ENCODE peak calls at places on chromosomes 16 and 17, in nine cellular contexts. One of them, this sample, is unnamed.
A peak's percentile ranks its signal among the peaks of the same experiment; 100 is the strongest.

GRCh38 chr16:82671743-82672142 is 45.0 kb downstream of the CDH13 start:
- DNase-seq in A549: no peak
- DNase-seq in ascending aorta: no peak
- DNase-seq in lower leg skin: no peak
- DNase-seq in bronchial epithelial cell: no peak
- DNase-seq in HFFc6: no peak
- DNase-seq in dorsolateral prefrontal cortex: peak; percentile 42
- DNase-seq in suprapubic skin: no peak
- DNase-seq in mesothelial cell of epicardium: no peak
- DNase-seq in this sample: peak; percentile 45

GRCh38 chr16:4392382-4393242 is 21.0 kb downstream of the VASN start:
- DNase-seq in lower leg skin: no peak
- DNase-seq in dorsolateral prefrontal cortex: no peak
- DNase-seq in suprapubic skin: no peak
- DNase-seq in mesothelial cell of epicardium: peak; percentile 83
- DNase-seq in HFFc6: peak; percentile 74
- DNase-seq in bronchial epithelial cell: peak; percentile 62
- DNase-seq in ascending aorta: no peak
- DNase-seq in A549: no peak
- DNase-seq in this sample: no peak

GRCh38 chr17:57924677-57925076 is 30.5 kb downstream of the CUEDC1 start:
- DNase-seq in A549: no peak
- DNase-seq in suprapubic skin: no peak
- DNase-seq in HFFc6: no peak
- DNase-seq in bronchial epithelial cell: no peak
- DNase-seq in ascending aorta: no peak
- DNase-seq in lower leg skin: no peak
- DNase-seq in dorsolateral prefrontal cortex: no peak
- DNase-seq in mesothelial cell of epicardium: no peak
- DNase-seq in this sample: no peak

GRCh38 chr17:15966183-15966878 is 21.4 kb downstream of the ADORA2B start:
- DNase-seq in HFFc6: no peak
- DNase-seq in lower leg skin: no peak
- DNase-seq in mesothelial cell of epicardium: no peak
- DNase-seq in suprapubic skin: no peak
- DNase-seq in ascending aorta: no peak
- DNase-seq in A549: no peak
- DNase-seq in dorsolateral prefrontal cortex: no peak
- DNase-seq in bronchial epithelial cell: peak; percentile 42
- DNase-seq in this sample: no peak

GRCh38 chr17:61619953-61620352 is 28.9 kb upstream of the NACA2 start:
- DNase-seq in suprapubic skin: no peak
- DNase-seq in A549: no peak
- DNase-seq in mesothelial cell of epicardium: no peak
- DNase-seq in ascending aorta: no peak
- DNase-seq in bronchial epithelial cell: no peak
- DNase-seq in dorsolateral prefrontal cortex: no peak
- DNase-seq in HFFc6: no peak
- DNase-seq in lower leg skin: no peak
- DNase-seq in this sample: no peak

GRCh38 chr16:47064775-47065174 is 79.0 kb downstream of the NETO2 start:
- DNase-seq in mesothelial cell of epicardium: no peak
- DNase-seq in suprapubic skin: no peak
- DNase-seq in ascending aorta: no peak
- DNase-seq in lower leg skin: no peak
- DNase-seq in HFFc6: no peak
- DNase-seq in A549: no peak
- DNase-seq in bronchial epithelial cell: no peak
- DNase-seq in dorsolateral prefrontal cortex: no peak
- DNase-seq in this sample: no peak

GRCh38 chr17:27541326-27542023 is 85.2 kb downstream of the KSR1 start:
- DNase-seq in dorsolateral prefrontal cortex: no peak
- DNase-seq in A549: no peak
- DNase-seq in suprapubic skin: no peak
- DNase-seq in mesothelial cell of epicardium: no peak
- DNase-seq in bronchial epithelial cell: no peak
- DNase-seq in ascending aorta: no peak
- DNase-seq in lower leg skin: no peak
- DNase-seq in HFFc6: no peak
- DNase-seq in this sample: no peak

GRCh38 chr17:61449707-61450640 is 2.2 kb upstream of the TBX4 start:
- DNase-seq in HFFc6: no peak
- DNase-seq in dorsolateral prefrontal cortex: no peak
- DNase-seq in mesothelial cell of epicardium: no peak
- DNase-seq in suprapubic skin: no peak
- DNase-seq in bronchial epithelial cell: no peak
- DNase-seq in ascending aorta: no peak
- DNase-seq in A549: no peak
- DNase-seq in lower leg skin: no peak
- DNase-seq in this sample: no peak

GRCh38 chr16:87724490-87725291 is 41.1 kb downstream of the KLHDC4 start:
- DNase-seq in ascending aorta: no peak
- DNase-seq in bronchial epithelial cell: no peak
- DNase-seq in dorsolateral prefrontal cortex: no peak
- DNase-seq in mesothelial cell of epicardium: no peak
- DNase-seq in suprapubic skin: no peak
- DNase-seq in A549: no peak
- DNase-seq in lower leg skin: no peak
- DNase-seq in HFFc6: no peak
- DNase-seq in this sample: peak; percentile 76

GRCh38 chr17:75808905-75809621 is 24.5 kb downstream of the UNK start:
- DNase-seq in suprapubic skin: no peak
- DNase-seq in A549: no peak
- DNase-seq in dorsolateral prefrontal cortex: no peak
- DNase-seq in lower leg skin: peak; percentile 95
- DNase-seq in bronchial epithelial cell: no peak
- DNase-seq in HFFc6: no peak
- DNase-seq in mesothelial cell of epicardium: no peak
- DNase-seq in ascending aorta: no peak
- DNase-seq in this sample: peak; percentile 55

GRCh38 chr17:27386206-27387075 is 69.8 kb upstream of the KSR1 start:
- DNase-seq in A549: no peak
- DNase-seq in mesothelial cell of epicardium: no peak
- DNase-seq in ascending aorta: no peak
- DNase-seq in bronchial epithelial cell: no peak
- DNase-seq in HFFc6: no peak
- DNase-seq in suprapubic skin: peak; percentile 61
- DNase-seq in dorsolateral prefrontal cortex: no peak
- DNase-seq in lower leg skin: peak; percentile 79
- DNase-seq in this sample: no peak

GRCh38 chr16:64397042-64397441 is 724.8 kb downstream of the CDH11 start:
- DNase-seq in A549: no peak
- DNase-seq in HFFc6: no peak
- DNase-seq in mesothelial cell of epicardium: no peak
- DNase-seq in dorsolateral prefrontal cortex: no peak
- DNase-seq in suprapubic skin: no peak
- DNase-seq in ascending aorta: no peak
- DNase-seq in bronchial epithelial cell: peak; percentile 47
- DNase-seq in lower leg skin: no peak
- DNase-seq in this sample: no peak

GRCh38 chr16:57235128-57236092 is 9.6 kb upstream of the ARL2BP start:
- DNase-seq in suprapubic skin: no peak
- DNase-seq in dorsolateral prefrontal cortex: no peak
- DNase-seq in A549: no peak
- DNase-seq in bronchial epithelial cell: peak; percentile 49
- DNase-seq in lower leg skin: no peak
- DNase-seq in HFFc6: peak; percentile 53
- DNase-seq in mesothelial cell of epicardium: no peak
- DNase-seq in ascending aorta: no peak
- DNase-seq in this sample: peak; percentile 44

GRCh38 chr16:27867122-27868110 is 196.1 kb downstream of the GSG1L start:
- DNase-seq in dorsolateral prefrontal cortex: peak; percentile 67
- DNase-seq in ascending aorta: no peak
- DNase-seq in lower leg skin: no peak
- DNase-seq in HFFc6: peak; percentile 77
- DNase-seq in A549: peak; percentile 56
- DNase-seq in mesothelial cell of epicardium: peak; percentile 71
- DNase-seq in bronchial epithelial cell: peak; percentile 5
- DNase-seq in suprapubic skin: no peak
- DNase-seq in this sample: peak; percentile 83

DNA sequence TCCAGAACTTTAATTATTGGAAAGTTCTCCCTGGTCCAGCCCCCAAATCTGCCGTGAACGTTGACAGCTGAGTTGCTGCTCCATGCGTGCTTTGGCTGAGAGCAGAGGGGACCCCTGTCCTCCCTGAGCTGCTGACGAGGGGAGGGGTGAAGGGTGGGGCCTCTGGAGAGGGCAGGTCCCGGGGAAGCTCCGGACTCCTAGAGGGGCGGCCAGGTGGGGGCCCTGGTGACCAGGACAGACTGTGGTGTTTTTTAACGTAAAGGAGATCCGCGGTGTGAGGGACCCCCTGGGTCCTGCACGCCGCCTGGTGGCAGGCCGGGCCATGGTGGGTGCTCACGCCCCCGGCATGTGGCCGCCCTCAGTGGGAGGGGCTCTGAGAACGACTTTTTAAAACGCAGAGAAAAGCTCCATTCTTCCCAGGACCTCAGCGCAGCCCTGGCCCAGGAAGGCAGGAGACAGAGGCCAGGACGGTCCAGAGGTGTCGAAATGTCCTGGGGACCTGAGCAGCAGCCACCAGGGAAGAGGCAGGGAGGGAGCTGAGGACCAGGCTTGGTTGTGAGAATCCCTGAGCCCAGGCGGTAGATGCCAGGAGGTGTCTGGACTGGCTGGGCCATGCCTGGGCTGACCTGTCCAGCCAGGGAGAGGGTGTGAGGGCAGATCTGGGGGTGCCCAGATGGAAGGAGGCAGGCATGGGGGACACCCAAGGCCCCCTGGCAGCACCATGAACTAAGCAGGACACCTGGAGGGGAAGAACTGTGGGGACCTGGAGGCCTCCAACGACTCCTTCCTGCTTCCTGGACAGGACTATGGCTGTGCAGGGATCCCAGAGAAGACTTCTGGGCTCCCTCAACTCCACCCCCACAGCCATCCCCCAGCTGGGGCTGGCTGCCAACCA is at the start of gene MC1R:
- DNase-seq in bronchial epithelial cell: no peak
- DNase-seq in A549: peak; percentile 51
- DNase-seq in HFFc6: no peak
- DNase-seq in dorsolateral prefrontal cortex: no peak
- DNase-seq in lower leg skin: no peak
- DNase-seq in ascending aorta: no peak
- DNase-seq in suprapubic skin: peak; percentile 72
- DNase-seq in mesothelial cell of epicardium: peak; percentile 57
- DNase-seq in this sample: peak; percentile 58
- TF ChIP-seq CTCF in bronchial epithelial cell: peak; percentile 42
- TF ChIP-seq CTCF in A549: peak; percentile 43
- TF ChIP-seq CTCF in HFFc6: peak; percentile 77
- TF ChIP-seq CTCF in dorsolateral prefrontal cortex: no peak
- TF ChIP-seq CTCF in lower leg skin: no peak
- TF ChIP-seq CTCF in ascending aorta: peak; percentile 43
- TF ChIP-seq CTCF in suprapubic skin: peak; percentile 24
- TF ChIP-seq CTCF in mesothelial cell of epicardium: no peak
- TF ChIP-seq CTCF in this sample: peak; percentile 49

GRCh38 chr16:66273644-66274334 is 92.7 kb upstream of the CDH5 start:
- DNase-seq in ascending aorta: no peak
- DNase-seq in mesothelial cell of epicardium: peak; percentile 31
- DNase-seq in lower leg skin: peak; percentile 71
- DNase-seq in dorsolateral prefrontal cortex: no peak
- DNase-seq in A549: no peak
- DNase-seq in HFFc6: peak; percentile 42
- DNase-seq in bronchial epithelial cell: peak; percentile 65
- DNase-seq in suprapubic skin: peak; percentile 40
- DNase-seq in this sample: no peak
- TF ChIP-seq CTCF in ascending aorta: no peak
- TF ChIP-seq CTCF in mesothelial cell of epicardium: no peak
- TF ChIP-seq CTCF in lower leg skin: no peak
- TF ChIP-seq CTCF in dorsolateral prefrontal cortex: no peak
- TF ChIP-seq CTCF in A549: no peak
- TF ChIP-seq CTCF in HFFc6: no peak
- TF ChIP-seq CTCF in bronchial epithelial cell: peak; percentile 25
- TF ChIP-seq CTCF in suprapubic skin: no peak
- TF ChIP-seq CTCF in this sample: no peak

DNA sequence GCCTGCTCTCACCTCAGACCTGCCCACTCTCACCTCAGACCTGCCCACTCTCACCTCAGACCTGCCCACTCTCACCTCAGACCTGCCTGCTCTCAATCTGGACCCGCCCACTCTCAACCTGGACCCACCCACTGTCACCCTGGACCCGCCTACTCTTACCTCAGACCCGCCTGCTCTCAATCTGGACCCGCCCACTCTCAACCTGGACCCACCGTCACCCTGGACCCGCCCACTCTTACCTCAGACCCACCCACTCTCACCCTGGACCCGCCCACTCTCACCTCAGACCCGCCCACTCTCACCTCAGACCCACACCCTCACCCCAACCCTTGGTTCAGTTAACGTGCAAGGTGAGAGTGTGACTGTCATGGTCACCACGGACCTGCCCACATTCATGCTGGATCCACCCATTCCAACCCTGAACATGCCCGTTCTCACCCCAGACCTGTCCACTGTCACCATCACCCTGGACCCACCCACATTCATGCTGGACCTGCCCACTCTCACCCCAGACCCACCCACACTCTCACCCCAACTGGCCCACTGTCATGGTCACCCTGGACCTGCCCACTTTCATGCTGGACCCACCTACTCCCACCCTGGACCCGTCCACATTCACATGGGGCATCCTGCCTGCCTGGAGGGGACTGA is 31.2 kb upstream of the ENPP7 start:
- DNase-seq in suprapubic skin: no peak
- DNase-seq in ascending aorta: no peak
- DNase-seq in bronchial epithelial cell: no peak
- DNase-seq in mesothelial cell of epicardium: no peak
- DNase-seq in dorsolateral prefrontal cortex: no peak
- DNase-seq in lower leg skin: no peak
- DNase-seq in A549: no peak
- DNase-seq in HFFc6: no peak
- DNase-seq in this sample: peak; percentile 26
- TF ChIP-seq CTCF in suprapubic skin: no peak
- TF ChIP-seq CTCF in ascending aorta: no peak
- TF ChIP-seq CTCF in bronchial epithelial cell: no peak
- TF ChIP-seq CTCF in mesothelial cell of epicardium: no peak
- TF ChIP-seq CTCF in dorsolateral prefrontal cortex: no peak
- TF ChIP-seq CTCF in lower leg skin: no peak
- TF ChIP-seq CTCF in A549: no peak
- TF ChIP-seq CTCF in HFFc6: no peak
- TF ChIP-seq CTCF in this sample: no peak

DNA sequence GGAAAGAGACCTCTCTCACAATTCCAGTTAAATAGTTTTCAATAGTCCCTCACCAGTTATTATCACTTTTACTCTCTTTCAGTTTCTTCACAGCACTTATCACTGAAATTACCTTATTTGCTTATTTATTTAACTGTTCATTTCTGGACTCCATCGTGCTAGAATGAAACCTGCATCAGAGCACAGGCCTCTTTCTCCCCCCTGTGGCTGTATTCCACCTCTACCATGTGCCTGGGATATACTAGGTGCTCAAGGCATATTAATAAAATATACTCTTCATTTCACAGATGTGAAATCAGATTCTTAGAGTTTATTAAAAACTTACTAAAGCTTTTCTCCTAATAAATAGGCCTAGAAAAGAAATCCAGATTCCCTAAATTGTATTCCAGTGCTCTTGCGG is 308.9 kb upstream of the MON1B start:
- DNase-seq in dorsolateral prefrontal cortex: no peak
- DNase-seq in lower leg skin: no peak
- DNase-seq in A549: no peak
- DNase-seq in mesothelial cell of epicardium: no peak
- DNase-seq in HFFc6: no peak
- DNase-seq in suprapubic skin: no peak
- DNase-seq in ascending aorta: no peak
- DNase-seq in bronchial epithelial cell: peak; percentile 2
- DNase-seq in this sample: peak; percentile 3
- TF ChIP-seq CTCF in dorsolateral prefrontal cortex: no peak
- TF ChIP-seq CTCF in lower leg skin: no peak
- TF ChIP-seq CTCF in A549: no peak
- TF ChIP-seq CTCF in mesothelial cell of epicardium: no peak
- TF ChIP-seq CTCF in HFFc6: no peak
- TF ChIP-seq CTCF in suprapubic skin: no peak
- TF ChIP-seq CTCF in ascending aorta: no peak
- TF ChIP-seq CTCF in bronchial epithelial cell: peak; percentile 2
- TF ChIP-seq CTCF in this sample: peak; percentile 7

GRCh38 chr17:44376124-44376523 is 12.5 kb upstream of the FAM171A2 start:
- DNase-seq in dorsolateral prefrontal cortex: no peak
- DNase-seq in lower leg skin: no peak
- DNase-seq in mesothelial cell of epicardium: no peak
- DNase-seq in suprapubic skin: no peak
- DNase-seq in ascending aorta: no peak
- DNase-seq in HFFc6: no peak
- DNase-seq in A549: peak; percentile 80
- DNase-seq in bronchial epithelial cell: no peak
- DNase-seq in this sample: no peak
- TF ChIP-seq CTCF in dorsolateral prefrontal cortex: no peak
- TF ChIP-seq CTCF in lower leg skin: no peak
- TF ChIP-seq CTCF in mesothelial cell of epicardium: peak; percentile 19
- TF ChIP-seq CTCF in suprapubic skin: peak; percentile 19
- TF ChIP-seq CTCF in ascending aorta: peak; percentile 11
- TF ChIP-seq CTCF in HFFc6: peak; percentile 69
- TF ChIP-seq CTCF in A549: peak; percentile 38
- TF ChIP-seq CTCF in bronchial epithelial cell: peak; percentile 62
- TF ChIP-seq CTCF in this sample: peak; percentile 63

This sample was measured in GM12865.